ENCODE peak calls at places on chromosome 11, in eight cellular contexts. One of them, this sample, is unnamed.

GRCh38 chr11:68843703-68844312 is 2.1 kb upstream of the CPT1A start:
- DNase-seq in KBM-7: peak; percentile 87
- DNase-seq in T follicular helper cell: peak; percentile 53
- DNase-seq in fibroblast of pulmonary artery: no peak
- DNase-seq in NCI-H2107: peak; percentile 26
- DNase-seq in CD8-positive, alpha-beta T cell: peak; percentile 76
- DNase-seq in A549: peak; percentile 51
- DNase-seq in ovary: peak; percentile 59
- DNase-seq in this sample: no peak

GRCh38 chr11:78265326-78265725 is 76.6 kb downstream of the USP35 start:
- DNase-seq in fibroblast of pulmonary artery: no peak
- DNase-seq in CD8-positive, alpha-beta T cell: no peak
- DNase-seq in NCI-H2107: no peak
- DNase-seq in ovary: no peak
- DNase-seq in A549: no peak
- DNase-seq in KBM-7: no peak
- DNase-seq in T follicular helper cell: no peak
- DNase-seq in this sample: no peak

GRCh38 chr11:1931791-1932480 is 12.4 kb downstream of the TNNT3 start:
- DNase-seq in T follicular helper cell: no peak
- DNase-seq in KBM-7: no peak
- DNase-seq in A549: no peak
- DNase-seq in NCI-H2107: no peak
- DNase-seq in fibroblast of pulmonary artery: no peak
- DNase-seq in ovary: no peak
- DNase-seq in CD8-positive, alpha-beta T cell: peak; percentile 4
- DNase-seq in this sample: no peak

GRCh38 chr11:8094656-8095055 is 13.6 kb downstream of the TUB start:
- DNase-seq in KBM-7: no peak
- DNase-seq in T follicular helper cell: no peak
- DNase-seq in ovary: no peak
- DNase-seq in NCI-H2107: no peak
- DNase-seq in CD8-positive, alpha-beta T cell: no peak
- DNase-seq in A549: no peak
- DNase-seq in fibroblast of pulmonary artery: no peak
- DNase-seq in this sample: no peak

GRCh38 chr11:15893080-15893492 is 463.3 kb downstream of the SOX6 start:
- DNase-seq in KBM-7: no peak
- DNase-seq in T follicular helper cell: no peak
- DNase-seq in A549: no peak
- DNase-seq in NCI-H2107: no peak
- DNase-seq in ovary: no peak
- DNase-seq in CD8-positive, alpha-beta T cell: no peak
- DNase-seq in fibroblast of pulmonary artery: peak; percentile 48
- DNase-seq in this sample: peak; percentile 41

GRCh38 chr11:94417386-94417987 is 16.3 kb upstream of the GPR83 start:
- DNase-seq in CD8-positive, alpha-beta T cell: no peak
- DNase-seq in ovary: peak; percentile 24
- DNase-seq in NCI-H2107: no peak
- DNase-seq in fibroblast of pulmonary artery: peak; percentile 63
- DNase-seq in A549: peak; percentile 28
- DNase-seq in T follicular helper cell: no peak
- DNase-seq in KBM-7: peak; percentile 16
- DNase-seq in this sample: peak; percentile 23

GRCh38 chr11:63901660-63902059 is 15.3 kb downstream of the RCOR2 start:
- DNase-seq in ovary: no peak
- DNase-seq in KBM-7: peak; percentile 32
- DNase-seq in NCI-H2107: no peak
- DNase-seq in A549: peak; percentile 62
- DNase-seq in T follicular helper cell: no peak
- DNase-seq in CD8-positive, alpha-beta T cell: no peak
- DNase-seq in fibroblast of pulmonary artery: peak; percentile 51
- DNase-seq in this sample: no peak

GRCh38 chr11:71201231-71201630 is 51.1 kb downstream of the SHANK2 start:
- DNase-seq in CD8-positive, alpha-beta T cell: no peak
- DNase-seq in KBM-7: no peak
- DNase-seq in NCI-H2107: no peak
- DNase-seq in fibroblast of pulmonary artery: no peak
- DNase-seq in A549: no peak
- DNase-seq in ovary: no peak
- DNase-seq in T follicular helper cell: no peak
- DNase-seq in this sample: no peak

GRCh38 chr11:120655589-120655988 is 144.0 kb downstream of the GRIK4 start:
- DNase-seq in KBM-7: no peak
- DNase-seq in fibroblast of pulmonary artery: no peak
- DNase-seq in T follicular helper cell: no peak
- DNase-seq in CD8-positive, alpha-beta T cell: no peak
- DNase-seq in NCI-H2107: no peak
- DNase-seq in A549: no peak
- DNase-seq in ovary: no peak
- DNase-seq in this sample: no peak

GRCh38 chr11:134126197-134126822 is 57.4 kb downstream of the JAM3 start:
- DNase-seq in KBM-7: no peak
- DNase-seq in ovary: no peak
- DNase-seq in A549: no peak
- DNase-seq in fibroblast of pulmonary artery: peak; percentile 74
- DNase-seq in T follicular helper cell: no peak
- DNase-seq in NCI-H2107: no peak
- DNase-seq in CD8-positive, alpha-beta T cell: peak; percentile 19
- DNase-seq in this sample: peak; percentile 27

GRCh38 chr11:69925366-69926196 is 106.4 kb upstream of the FGF3 start:
- DNase-seq in A549: no peak
- DNase-seq in fibroblast of pulmonary artery: no peak
- DNase-seq in NCI-H2107: no peak
- DNase-seq in KBM-7: no peak
- DNase-seq in CD8-positive, alpha-beta T cell: no peak
- DNase-seq in T follicular helper cell: no peak
- DNase-seq in ovary: no peak
- DNase-seq in this sample: no peak

GRCh38 chr11:61075891-61076290 is 26.4 kb upstream of the CD5 start:
- DNase-seq in NCI-H2107: no peak
- DNase-seq in T follicular helper cell: no peak
- DNase-seq in ovary: no peak
- DNase-seq in fibroblast of pulmonary artery: peak; percentile 64
- DNase-seq in KBM-7: no peak
- DNase-seq in A549: peak; percentile 18
- DNase-seq in CD8-positive, alpha-beta T cell: no peak
- DNase-seq in this sample: peak; percentile 23

GRCh38 chr11:32511926-32512325 is 71.7 kb upstream of the EIF3M start:
- DNase-seq in T follicular helper cell: no peak
- DNase-seq in A549: no peak
- DNase-seq in ovary: no peak
- DNase-seq in KBM-7: peak; percentile 5
- DNase-seq in CD8-positive, alpha-beta T cell: no peak
- DNase-seq in fibroblast of pulmonary artery: peak; percentile 20
- DNase-seq in NCI-H2107: no peak
- DNase-seq in this sample: peak; percentile 18

GRCh38 chr11:132126973-132127900 is 756.8 kb downstream of the NTM start:
- DNase-seq in T follicular helper cell: no peak
- DNase-seq in A549: no peak
- DNase-seq in KBM-7: no peak
- DNase-seq in CD8-positive, alpha-beta T cell: no peak
- DNase-seq in NCI-H2107: no peak
- DNase-seq in fibroblast of pulmonary artery: peak; percentile 93
- DNase-seq in ovary: peak; percentile 23
- DNase-seq in this sample: peak; percentile 39

GRCh38 chr11:80727315-80727714 is 1286.5 kb upstream of the TENM4 start:
- DNase-seq in fibroblast of pulmonary artery: peak; percentile 29
- DNase-seq in NCI-H2107: no peak
- DNase-seq in ovary: no peak
- DNase-seq in A549: no peak
- DNase-seq in KBM-7: no peak
- DNase-seq in CD8-positive, alpha-beta T cell: no peak
- DNase-seq in T follicular helper cell: no peak
- DNase-seq in this sample: no peak

GRCh38 chr11:76616676-76617552 is 53.6 kb downstream of the LRRC32 start:
- DNase-seq in ovary: no peak
- DNase-seq in T follicular helper cell: no peak
- DNase-seq in CD8-positive, alpha-beta T cell: no peak
- DNase-seq in A549: no peak
- DNase-seq in fibroblast of pulmonary artery: no peak
- DNase-seq in NCI-H2107: no peak
- DNase-seq in KBM-7: no peak
- DNase-seq in this sample: no peak

GRCh38 chr11:102727890-102728289 is 3.1 kb upstream of the MMP8 start:
- DNase-seq in fibroblast of pulmonary artery: peak; percentile 40
- DNase-seq in KBM-7: no peak
- DNase-seq in T follicular helper cell: no peak
- DNase-seq in CD8-positive, alpha-beta T cell: no peak
- DNase-seq in NCI-H2107: no peak
- DNase-seq in A549: no peak
- DNase-seq in ovary: no peak
- DNase-seq in this sample: no peak

GRCh38 chr11:25066706-25067105 is 569.9 kb downstream of the LUZP2 start:
- DNase-seq in CD8-positive, alpha-beta T cell: no peak
- DNase-seq in ovary: no peak
- DNase-seq in NCI-H2107: no peak
- DNase-seq in A549: no peak
- DNase-seq in fibroblast of pulmonary artery: no peak
- DNase-seq in KBM-7: no peak
- DNase-seq in T follicular helper cell: no peak
- DNase-seq in this sample: no peak

This sample was measured in HTR-8/SVneo.